ENCODE peak calls at places on chromosomes 16 and 17, in five cellular contexts. C is breast epithelium, F is lung, X is AG10803, I is IMR-90. M is an unnamed sample.

GRCh38 chr17:75270218-75270965 is 639 bp downstream of the MIF4GD start:
- DNase-seq in C (peak; percentile 66), F (peak; percentile 67), X (peak; percentile 80), I (peak; percentile 76), M (no peak)

GRCh38 chr16:58044266-58045019 is 18.9 kb downstream of the MMP15 start:
- DNase-seq in C (no peak), F (no peak), X (no peak), I (no peak), M (no peak)

GRCh38 chr17:18156171-18156975 is 27.3 kb upstream of the ALKBH5 start:
- DNase-seq in C (no peak), F (no peak), X (no peak), I (no peak), M (no peak)

GRCh38 chr17:20935740-20936139 is 107.1 kb downstream of the USP22 start:
- DNase-seq in C (no peak), F (no peak), X (peak; percentile 60), I (peak; percentile 75), M (no peak)

GRCh38 chr17:42221886-42222745 is 27.8 kb upstream of the GHDC start:
- DNase-seq in C (no peak), F (no peak), X (peak; percentile 45), I (peak; percentile 58), M (no peak)

GRCh38 chr17:82022310-82022980 is at the start of gene CENPX:
- DNase-seq in C (no peak), F (no peak), X (no peak), I (no peak), M (no peak)

GRCh38 chr16:70635356-70636016 is 10.9 kb upstream of the IL34 start:
- DNase-seq in C (no peak), F (no peak), X (peak; percentile 62), I (peak; percentile 84), M (peak; percentile 58)

GRCh38 chr16:23356941-23357340 is 54.8 kb downstream of the SCNN1B start:
- DNase-seq in C (no peak), F (no peak), X (no peak), I (no peak), M (no peak)

GRCh38 chr17:39753514-39754160 is 15.9 kb downstream of the GRB7 start:
- DNase-seq in C (peak; percentile 20), F (peak; percentile 47), X (no peak), I (no peak), M (no peak)

GRCh38 chr16:85982563-85982939 is 83.6 kb downstream of the IRF8 start:
- DNase-seq in C (no peak), F (peak; percentile 40), X (no peak), I (no peak), M (no peak)

GRCh38 chr17:40122944-40123810 is 1.4 kb downstream of the MSL1 start:
- DNase-seq in C (no peak), F (peak; percentile 55), X (peak; percentile 34), I (peak; percentile 30), M (no peak)

GRCh38 chr17:67528751-67529436 is 151.8 kb downstream of the PITPNC1 start:
- DNase-seq in C (no peak), F (peak; percentile 67), X (peak; percentile 86), I (peak; percentile 93), M (peak; percentile 41)
- H3K4me3 ChIP-seq in C (peak overlapping the region; percentile 45), F (no peak overlapping the region), X (peak overlapping the region; percentile 61), I (peak overlapping the region; percentile 42), M (peak overlapping the region; percentile 38)

DNA sequence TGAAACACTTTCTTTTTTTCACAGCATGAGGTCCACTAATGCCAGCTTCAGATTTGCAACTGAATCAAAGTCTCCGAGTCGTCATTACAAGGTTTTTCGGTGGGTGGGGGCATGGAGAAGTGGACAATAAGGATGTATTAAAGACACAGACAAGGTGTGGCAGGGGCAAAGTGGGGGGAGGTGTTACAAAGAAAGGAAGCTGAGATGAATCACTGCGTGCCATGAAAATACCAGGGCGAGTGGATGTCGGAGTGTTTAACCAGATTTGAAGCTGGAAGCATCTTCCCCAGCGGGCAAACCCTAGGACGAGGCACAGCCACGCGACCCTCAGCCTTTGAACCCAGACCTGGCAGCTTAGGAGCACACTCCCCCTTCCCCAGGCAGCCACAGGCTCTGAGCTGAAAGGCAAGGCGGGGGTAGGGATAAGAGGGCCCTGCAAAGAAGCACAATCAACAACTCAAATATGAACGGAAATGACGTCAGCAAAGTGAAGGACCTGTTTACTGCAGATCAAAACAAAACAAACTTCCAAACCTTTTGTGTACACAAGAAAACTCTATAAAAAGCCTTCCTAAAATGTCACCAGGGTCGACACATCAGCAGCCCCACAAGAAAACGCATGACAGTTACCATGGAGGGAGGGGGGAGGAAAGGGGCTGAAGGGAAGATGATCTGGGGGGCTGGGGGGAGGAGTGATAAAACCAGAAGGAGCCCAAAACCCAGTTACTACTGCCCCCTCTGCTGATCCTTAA is 5.6 kb upstream of the ZFHX3 start:
- DNase-seq in C (no peak), F (no peak), X (no peak), I (peak; percentile 75), M (no peak)
- H3K4me3 ChIP-seq in C (no peak overlapping the region), F (no peak overlapping the region), X (no peak overlapping the region), I (peak overlapping the region; percentile 12), M (no peak overlapping the region)

DNA sequence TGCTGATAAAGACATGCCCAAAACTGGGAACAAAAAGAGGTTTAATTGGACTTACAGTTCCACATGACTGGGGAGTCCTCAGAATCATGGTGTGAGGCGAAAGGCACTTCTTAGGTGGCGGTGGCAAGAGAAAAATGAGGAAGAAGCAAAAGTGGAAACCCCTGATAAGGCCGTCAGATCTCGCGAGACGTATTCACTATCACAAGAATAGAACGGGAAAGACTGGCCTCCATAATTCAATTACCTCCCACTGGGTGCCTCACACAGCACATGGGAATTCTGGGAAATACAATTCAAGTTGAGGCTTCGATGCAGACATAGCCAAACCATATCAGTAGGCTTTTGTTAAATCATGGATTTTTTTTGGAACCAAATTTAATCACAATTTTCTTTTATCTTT is 24.4 kb downstream of the RBL2 start:
- DNase-seq in C (no peak), F (no peak), X (no peak), I (no peak), M (no peak)
- H3K4me3 ChIP-seq in C (no peak overlapping the region), F (no peak overlapping the region), X (no peak overlapping the region), I (no peak overlapping the region), M (no peak overlapping the region)

GRCh38 chr17:50563095-50563511 is 2.6 kb downstream of the CACNA1G start:
- DNase-seq in C (no peak), F (no peak), X (no peak), I (no peak), M (no peak)

GRCh38 chr17:50560931-50561750 is 626 bp downstream of the CACNA1G start:
- DNase-seq in C (no peak), F (no peak), X (no peak), I (no peak), M (no peak)

GRCh38 chr17:50562266-50563094 is 2.0 kb downstream of the CACNA1G start:
- DNase-seq in C (no peak), F (no peak), X (no peak), I (no peak), M (no peak)

GRCh38 chr17:50560185-50560824 is at the start of gene CACNA1G:
- DNase-seq in C (peak; percentile 92), F (peak; percentile 82), X (peak; percentile 77), I (peak; percentile 70), M (peak; percentile 89)

GRCh38 chr17:50561796-50562195 is 1.3 kb downstream of the CACNA1G start:
- DNase-seq in C (no peak), F (no peak), X (no peak), I (no peak), M (no peak)
- H3K4me3 ChIP-seq in C (peak overlapping the region; percentile 76), F (no peak overlapping the region), X (peak overlapping the region; percentile 26), I (no peak overlapping the region), M (no peak overlapping the region)

GRCh38 chr16:3170440-3171180 is 17.4 kb upstream of the OR1F1 start:
- DNase-seq in C (no peak), F (no peak), X (no peak), I (no peak), M (no peak)
- H3K4me3 ChIP-seq in C (peak overlapping the region; percentile 52), F (no peak overlapping the region), X (no peak overlapping the region), I (no peak overlapping the region), M (peak overlapping the region; percentile 2)

GRCh38 chr17:55571095-55571494 is 59.8 kb upstream of the SMIM36 start:
- DNase-seq in C (no peak), F (no peak), X (no peak), I (peak; percentile 58), M (no peak)
- H3K4me3 ChIP-seq in C (no peak overlapping the region), F (no peak overlapping the region), X (no peak overlapping the region), I (no peak overlapping the region), M (no peak overlapping the region)